ENCODE peak calls at places on chromosomes 16 and 17, in ten cellular contexts. L is stomach, V is A549, P is ovary, T is transverse colon, K is tibial nerve, M is suprapubic skin, C is K562, E is SK-N-SH, J is HepG2. W is an unnamed sample.

GRCh38 chr17:10067446-10068143 is 130.8 kb downstream of the GAS7 start:
- DNase-seq in V (no peak), T (no peak), K (no peak), E (no peak), J (no peak), C (no peak), M (no peak), P (no peak), L (no peak), W (no peak)

GRCh38 chr16:11896776-11897175 is 19.0 kb downstream of the GSPT1 start:
- DNase-seq in P (no peak), K (no peak), C (no peak), J (no peak), T (no peak), M (no peak), E (no peak), V (no peak), L (no peak), W (no peak)

GRCh38 chr17:57455063-57455914 is 199.0 kb downstream of the MSI2 start:
- DNase-seq in V (no peak), T (no peak), L (no peak), E (no peak), K (no peak), C (no peak), J (no peak), M (no peak), P (peak), W (peak)

GRCh38 chr17:75011788-75012319 is 616 bp upstream of the MRPL58 start:
- DNase-seq in L (peak), J (peak), C (no peak), E (peak), K (peak), T (peak), P (peak), V (no peak), M (peak), W (peak)

GRCh38 chr17:81509048-81509686 is 3.4 kb downstream of the ACTG1 start:
- DNase-seq in K (no peak), C (no peak), P (no peak), L (no peak), V (peak), T (peak), J (peak), E (no peak), M (no peak), W (no peak)

GRCh38 chr16:58366247-58367031 is 25.8 kb upstream of the GINS3 start:
- DNase-seq in L (no peak), T (no peak), M (no peak), E (no peak), C (peak), P (no peak), V (peak), J (peak), K (no peak), W (no peak)

GRCh38 chr17:50721194-50722010 is 2.0 kb downstream of the LUC7L3 start:
- DNase-seq in L (no peak), T (no peak), V (no peak), P (no peak), M (no peak), C (peak), K (no peak), J (no peak), E (peak), W (no peak)

GRCh38 chr16:51538707-51539604 is 387.9 kb upstream of the SALL1 start:
- DNase-seq in M (no peak), E (peak), C (no peak), P (no peak), L (no peak), T (no peak), J (peak), K (no peak), V (peak), W (no peak)

GRCh38 chr16:57318240-57318970 is 33.9 kb upstream of the PLLP start:
- DNase-seq in J (no peak), L (no peak), T (no peak), C (no peak), P (no peak), M (peak), E (no peak), V (no peak), K (no peak), W (no peak)

GRCh38 chr16:12760819-12761611 is 42.7 kb downstream of the CPPED1 start:
- DNase-seq in V (no peak), C (no peak), P (no peak), E (no peak), T (no peak), J (no peak), M (no peak), L (no peak), K (no peak), W (peak)

GRCh38 chr17:27566673-27567562 is 64.1 kb upstream of the LGALS9 start:
- DNase-seq in T (no peak), L (no peak), K (no peak), V (peak), E (no peak), M (no peak), J (no peak), C (no peak), P (no peak), W (no peak)

GRCh38 chr16:53922805-53923645 is 219.1 kb downstream of the FTO start:
- DNase-seq in K (no peak), V (no peak), M (no peak), C (no peak), P (no peak), E (peak), T (no peak), J (no peak), L (no peak), W (no peak)

GRCh38 chr16:17194190-17194780 is 276.5 kb downstream of the XYLT1 start:
- DNase-seq in C (peak), K (peak), L (peak), E (peak), M (no peak), P (peak), V (peak), J (no peak), T (peak), W (peak)

GRCh38 chr16:52561910-52562741 is 15.2 kb upstream of the TOX3 start:
- DNase-seq in C (no peak), P (no peak), V (peak), M (no peak), T (peak), J (peak), K (no peak), E (no peak), L (peak), W (no peak)

GRCh38 chr16:46885960-46886763 is 2.0 kb downstream of the GPT2 start:
- DNase-seq in E (peak), V (no peak), P (peak), J (no peak), M (no peak), C (no peak), T (no peak), L (peak), K (peak), W (no peak)

GRCh38 chr16:88384222-88385111 is 1.7 kb downstream of the ZNF469 start:
- DNase-seq in J (no peak), K (no peak), L (no peak), T (no peak), V (peak), C (no peak), M (no peak), P (no peak), E (peak), W (peak)

GRCh38 chr17:59167571-59168001 is 12.0 kb downstream of the PRR11 start:
- DNase-seq in P (no peak), V (no peak), E (no peak), L (no peak), J (no peak), M (no peak), K (no peak), C (no peak), T (no peak), W (no peak)
- H3K27ac ChIP-seq in P (no peak), V (no peak), E (no peak), L (no peak), J (no peak), M (no peak), K (peak), C (no peak), T (no peak), W (no peak)

DNA sequence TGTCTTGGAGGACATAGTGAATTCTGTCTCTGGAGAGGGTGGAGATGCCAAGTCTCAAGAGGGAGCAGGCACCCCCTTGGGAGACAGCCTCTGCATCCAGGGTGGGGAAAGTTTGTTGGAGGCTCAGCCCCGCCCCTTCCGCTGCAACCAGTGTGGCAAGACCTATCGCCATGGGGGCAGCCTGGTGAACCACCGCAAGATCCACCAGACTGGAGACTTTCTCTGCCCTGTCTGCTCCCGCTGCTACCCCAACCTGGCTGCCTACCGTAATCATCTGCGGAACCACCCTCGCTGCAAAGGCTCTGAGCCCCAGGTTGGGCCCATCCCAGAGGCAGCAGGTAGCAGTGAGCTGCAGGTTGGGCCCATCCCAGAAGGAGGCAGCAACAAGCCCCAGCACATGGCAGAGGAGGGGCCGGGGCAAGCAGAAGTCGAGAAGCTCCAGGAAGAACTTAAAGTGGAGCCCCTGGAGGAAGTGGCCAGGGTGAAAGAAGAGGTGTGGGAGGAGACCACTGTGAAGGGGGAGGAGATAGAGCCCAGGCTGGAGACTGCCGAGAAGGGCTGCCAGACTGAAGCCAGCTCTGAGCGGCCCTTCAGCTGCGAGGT is 5.2 kb downstream of the ZNF646 start:
- DNase-seq in T (no peak), C (no peak), K (no peak), J (no peak), V (no peak), L (no peak), M (no peak), E (no peak), P (no peak), W (no peak)
- TF ChIP-seq EP300 in T (no peak), C (no peak), K (no peak), J (no peak), V (no peak), L (no peak), M (no peak), E (no peak), P (no peak), W (no peak)

DNA sequence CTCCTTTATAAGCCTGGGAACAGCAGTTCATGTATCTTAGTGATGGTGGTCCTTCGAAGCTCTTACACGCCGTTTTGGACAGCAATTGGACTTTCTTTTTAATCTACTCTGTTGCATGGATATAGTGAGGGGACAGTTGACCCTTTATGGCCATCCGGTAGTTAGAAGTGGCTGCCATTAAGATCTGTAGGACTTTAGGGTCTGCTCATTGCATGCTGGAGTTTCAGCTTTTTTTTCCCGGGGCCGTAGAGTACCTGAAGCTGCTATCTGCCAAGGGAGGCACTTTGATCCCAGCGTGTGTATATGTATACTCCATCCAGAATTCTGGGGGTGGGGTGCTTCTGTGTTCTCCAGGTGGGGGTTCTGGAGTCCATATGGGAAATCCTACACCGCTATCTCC is 1.2 kb downstream of the CYB5D1 start:
- DNase-seq in V (no peak), J (no peak), P (no peak), K (no peak), L (no peak), C (no peak), M (no peak), T (no peak), E (no peak), W (no peak)
- H3K27ac ChIP-seq in V (peak), J (peak), P (no peak), K (no peak), L (peak), C (no peak), M (no peak), T (no peak), E (peak), W (peak)

DNA sequence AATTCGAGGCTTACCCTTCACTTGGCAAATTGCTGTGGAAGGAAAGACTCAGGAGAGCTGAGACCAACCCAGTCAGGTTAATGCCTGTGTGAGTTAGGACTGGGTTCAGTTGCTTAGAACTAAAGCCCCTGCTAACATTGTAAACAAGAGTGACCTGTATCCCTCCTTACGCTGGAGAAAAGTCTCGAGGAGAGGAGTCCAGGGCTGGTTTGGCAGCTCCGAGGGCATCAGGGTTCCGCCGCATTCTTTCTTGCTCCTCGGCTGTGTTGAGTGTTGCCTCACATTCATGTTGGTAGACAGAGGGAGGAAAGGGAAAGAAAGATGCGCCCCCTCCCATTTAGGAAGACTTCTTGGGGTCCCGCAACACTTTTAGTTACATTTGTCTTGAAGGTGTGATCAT is 18.5 kb downstream of the VPS35L start:
- DNase-seq in V (no peak), C (no peak), J (no peak), K (no peak), M (no peak), L (no peak), T (no peak), E (no peak), P (no peak), W (no peak)
- TF ChIP-seq EP300 in V (no peak), C (no peak), J (no peak), K (no peak), M (no peak), L (no peak), T (no peak), E (no peak), P (no peak), W (no peak)

GRCh38 chr17:31739300-31739699 is 119.7 kb downstream of the COPRS start:
- DNase-seq in T (no peak), J (no peak), M (no peak), K (no peak), E (no peak), P (no peak), C (no peak), V (no peak), L (no peak), W (no peak)
- H3K27ac ChIP-seq in T (peak), J (no peak), M (no peak), K (no peak), E (peak), P (no peak), C (no peak), V (no peak), L (peak), W (no peak)

GRCh38 chr16:65744401-65744800 is 622.1 kb upstream of the CDH5 start:
- DNase-seq in J (no peak), C (no peak), E (no peak), L (no peak), T (no peak), V (no peak), K (no peak), P (no peak), M (no peak), W (no peak)

GRCh38 chr16:65743558-65743957 is 621.7 kb upstream of the CDH11 start:
- DNase-seq in V (no peak), P (no peak), T (no peak), E (no peak), K (no peak), C (no peak), J (no peak), M (no peak), L (no peak), W (no peak)

GRCh38 chr16:65749566-65749965 is 616.9 kb upstream of the CDH5 start:
- DNase-seq in K (no peak), C (no peak), J (no peak), E (no peak), V (no peak), P (no peak), T (no peak), M (no peak), L (no peak), W (no peak)

GRCh38 chr16:65746941-65747340 is 619.5 kb upstream of the CDH5 start:
- DNase-seq in M (no peak), J (no peak), P (no peak), V (no peak), K (no peak), T (no peak), L (no peak), E (no peak), C (no peak), W (no peak)

DNA sequence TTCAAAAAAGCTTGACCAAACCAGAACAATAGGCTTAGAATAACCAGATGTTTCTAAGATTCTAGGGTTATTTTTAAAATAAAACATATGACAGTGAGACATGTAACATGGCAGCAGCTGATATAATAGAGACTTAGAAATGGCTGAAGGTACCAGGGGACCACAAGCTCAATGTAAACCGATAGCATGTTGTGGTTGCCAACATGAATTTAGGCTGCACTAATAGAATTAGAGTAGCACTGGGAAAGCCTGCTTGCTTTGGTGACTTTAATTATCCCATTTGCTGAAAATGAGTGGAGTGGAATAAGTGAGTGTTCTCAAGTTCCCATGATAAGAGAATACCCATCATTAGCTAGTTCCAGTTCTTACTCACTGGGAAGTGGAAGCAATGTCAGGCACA is 621.3 kb upstream of the CDH5 start:
- DNase-seq in C (no peak), L (no peak), E (no peak), K (no peak), P (no peak), M (no peak), V (no peak), J (no peak), T (no peak), W (no peak)
- TF ChIP-seq EP300 in C (no peak), L (no peak), E (no peak), K (no peak), P (no peak), M (no peak), V (no peak), J (no peak), T (no peak), W (no peak)

GRCh38 chr17:83108709-83109108 is 29.3 kb downstream of the METRNL start:
- DNase-seq in E (no peak), C (no peak), P (no peak), M (no peak), L (no peak), J (no peak), V (no peak), K (no peak), T (no peak), W (no peak)

GRCh38 chr17:83105512-83105911 is 26.1 kb downstream of the METRNL start:
- DNase-seq in V (no peak), J (no peak), T (no peak), C (no peak), K (no peak), E (no peak), M (no peak), L (no peak), P (no peak), W (no peak)

GRCh38 chr17:83106036-83106577 is 26.7 kb downstream of the METRNL start:
- DNase-seq in J (no peak), E (no peak), L (no peak), V (no peak), M (no peak), K (no peak), T (no peak), C (no peak), P (no peak), W (no peak)

GRCh38 chr17:83107656-83108048 is 28.2 kb downstream of the METRNL start:
- DNase-seq in K (no peak), L (no peak), J (no peak), M (no peak), V (no peak), C (no peak), P (no peak), T (no peak), E (no peak), W (no peak)

GRCh38 chr17:83106913-83107655 is 27.7 kb downstream of the METRNL start:
- DNase-seq in T (no peak), K (no peak), P (no peak), V (no peak), C (no peak), L (no peak), J (no peak), E (no peak), M (no peak), W (no peak)
- H3K27ac ChIP-seq in T (no peak), K (peak), P (no peak), V (no peak), C (no peak), L (peak), J (no peak), E (no peak), M (peak), W (peak)

DNA sequence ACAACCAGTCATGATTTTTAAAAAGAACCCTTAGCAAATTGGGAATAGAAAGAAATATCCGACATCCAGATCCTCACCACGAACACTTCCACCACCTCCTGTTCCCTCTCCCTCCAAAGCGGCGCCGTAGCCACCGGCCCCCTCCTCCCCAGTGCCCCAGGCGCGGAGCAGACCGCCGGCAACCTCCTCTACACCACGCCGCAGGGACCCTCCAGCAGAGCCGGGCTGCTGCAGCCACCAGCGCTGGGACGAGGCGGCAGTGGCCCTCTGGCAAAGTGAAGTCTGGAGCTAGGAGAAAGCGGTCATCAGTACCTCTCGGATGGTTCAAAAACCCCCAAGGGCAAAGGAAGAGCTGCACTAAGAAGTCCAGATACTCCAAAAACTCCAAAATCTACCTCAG is 41.4 kb upstream of the SLFN13 start:
- DNase-seq in K (no peak), P (no peak), E (no peak), L (no peak), C (no peak), J (no peak), T (no peak), M (no peak), V (no peak), W (peak)
- TF ChIP-seq EP300 in K (no peak), P (no peak), E (no peak), L (no peak), C (no peak), J (no peak), T (no peak), M (no peak), V (no peak), W (no peak)

W was measured in upper lobe of left lung.